ENCODE peak calls at places on chromosome 10, in four cellular contexts. Z is IMR-90, U is endothelial cell of umbilical vein, T is K562. V is an unnamed sample. For H3K9me3, H3K9me1 and H4K20me1, the result is how much of the 10 kb centered on the place peaks cover.

GRCh38 chr10:79397575-79398303 is 47.7 kb downstream of the ZCCHC24 start:
- DNase-seq in Z (peak), U (no peak), T (no peak), V (no peak)

GRCh38 chr10:98028168-98028770 is 2.2 kb downstream of the CRTAC1 start:
- DNase-seq in Z (peak), U (peak), T (peak), V (peak)

GRCh38 chr10:15744217-15744865 is 24.6 kb upstream of the ITGA8 start:
- DNase-seq in Z (peak), U (peak), T (peak), V (no peak)

GRCh38 chr10:80319318-80319717 is 29.9 kb upstream of the MAT1A start:
- DNase-seq in Z (no peak), U (no peak), T (no peak), V (no peak)

GRCh38 chr10:68327889-68328786 is 3.7 kb upstream of the HNRNPH3 start:
- DNase-seq in Z (peak), U (peak), T (no peak), V (no peak)

GRCh38 chr10:79266543-79267312 is 80.5 kb upstream of the PPIF start:
- DNase-seq in Z (peak), U (peak), T (no peak), V (no peak)

GRCh38 chr10:10589540-10589939 is 428.1 kb upstream of the CELF2 start:
- DNase-seq in Z (peak), U (peak), T (no peak), V (peak)

GRCh38 chr10:53765311-53765710 is 992.7 kb upstream of the MBL2 start:
- DNase-seq in Z (no peak), U (no peak), T (no peak), V (no peak)

GRCh38 chr10:14074062-14074884 is 256.5 kb downstream of the FRMD4A start:
- DNase-seq in Z (peak), U (peak), T (no peak), V (peak)

GRCh38 chr10:111091833-111092232 is 15.0 kb downstream of the ADRA2A start:
- DNase-seq in Z (no peak), U (no peak), T (no peak), V (no peak)

GRCh38 chr10:77087406-77087805 is 550.2 kb downstream of the KCNMA1 start:
- DNase-seq in Z (peak), U (no peak), T (no peak), V (no peak)

GRCh38 chr10:6203331-6204062 is 765 bp downstream of the PFKFB3 start:
- DNase-seq in Z (peak), U (peak), T (peak), V (no peak)

GRCh38 chr10:71073451-71074175 is 138.8 kb upstream of the UNC5B start:
- DNase-seq in Z (no peak), U (no peak), T (no peak), V (no peak)

GRCh38 chr10:119270893-119271361 is 63.6 kb downstream of the GRK5 start:
- DNase-seq in Z (peak), U (no peak), T (peak), V (no peak)

GRCh38 chr10:85859859-85860258 is 506.7 kb downstream of the GRID1 start:
- DNase-seq in Z (no peak), U (no peak), T (no peak), V (no peak)
- H3K9me3 ChIP-seq in Z (half or more), U (under half), T (under half), V (under half)

DNA sequence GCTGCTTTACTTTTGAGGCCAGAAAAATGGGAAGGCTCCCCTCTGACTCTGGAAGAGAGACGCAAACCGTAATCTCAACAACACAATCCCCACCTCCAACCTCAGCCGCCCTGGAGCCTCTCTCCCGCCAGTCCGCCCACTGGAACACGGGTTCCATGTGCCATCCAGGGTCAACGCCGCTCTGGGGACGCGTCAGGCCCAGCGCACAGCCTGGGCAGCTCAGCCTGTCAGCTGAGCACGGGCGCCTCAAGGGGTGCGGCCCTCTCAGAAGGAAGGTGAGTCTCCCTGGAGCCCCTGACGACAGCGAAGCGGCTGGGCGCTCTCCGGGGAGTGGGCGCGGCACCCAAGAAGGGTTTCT is 1.2 kb upstream of the SLC18A3 start:
- DNase-seq in Z (no peak), U (no peak), T (no peak), V (no peak)
- H3K9me1 ChIP-seq in Z (under half), U (under half), T (under half), V (under half)

DNA sequence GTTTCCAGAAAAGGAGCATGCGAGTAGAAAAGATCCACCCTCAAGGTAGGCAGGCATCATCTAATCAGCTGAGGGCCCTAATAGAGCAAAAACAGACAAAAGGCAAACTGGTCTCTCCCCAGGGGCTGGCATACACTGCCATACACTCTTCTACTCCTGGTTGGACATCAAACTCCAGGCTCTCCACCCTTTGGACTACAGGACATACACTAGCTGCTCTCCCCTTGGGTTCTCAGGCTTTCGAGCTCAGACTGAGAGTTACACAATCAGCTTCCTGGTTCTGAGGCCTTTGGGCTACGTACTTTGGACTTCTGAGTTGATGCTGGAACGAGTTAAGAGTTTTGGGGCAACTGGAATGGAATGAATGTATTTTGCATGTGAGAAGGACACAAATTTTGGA is 50.9 kb upstream of the TM9SF3 start:
- DNase-seq in Z (no peak), U (no peak), T (no peak), V (no peak)
- H4K20me1 ChIP-seq in Z (under half), U (under half), T (under half), V (under half)

GRCh38 chr10:38118072-38118807 is 24.1 kb downstream of the ZNF37A start:
- DNase-seq in Z (peak), U (peak), T (no peak), V (no peak)
- H3K9me3 ChIP-seq in Z (half or more), U (under half), T (under half), V (under half)

GRCh38 chr10:99598011-99598410 is 22.2 kb downstream of the SLC25A28 start:
- DNase-seq in Z (no peak), U (no peak), T (no peak), V (no peak)
- H3K9me1 ChIP-seq in Z (under half), U (under half), T (under half), V (under half)

DNA sequence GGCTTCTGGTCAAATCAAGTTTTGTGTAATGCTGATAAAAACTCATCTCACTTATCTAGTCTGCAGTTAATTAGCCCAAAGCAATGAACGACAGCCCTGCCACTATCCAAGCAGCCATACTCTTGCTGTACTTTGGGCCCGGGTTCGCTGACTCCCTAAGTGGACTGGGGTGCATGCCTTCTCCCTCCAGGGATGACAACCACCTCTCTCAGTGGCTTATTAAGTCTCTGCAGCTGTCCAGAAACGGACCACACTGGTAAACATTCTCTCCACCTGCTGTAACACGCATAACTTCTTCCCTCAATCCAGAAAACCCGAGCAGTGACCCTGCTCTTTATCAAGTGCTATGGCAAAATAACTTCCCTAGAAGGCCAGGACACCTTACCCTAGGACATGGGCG is 3.9 kb downstream of the FBXW4 start:
- DNase-seq in Z (no peak), U (no peak), T (no peak), V (no peak)
- H4K20me1 ChIP-seq in Z (under half), U (under half), T (under half), V (under half)

GRCh38 chr10:121495719-121496118 is 102.5 kb downstream of the FGFR2 start:
- DNase-seq in Z (no peak), U (no peak), T (no peak), V (no peak)

GRCh38 chr10:121494296-121494695 is 103.9 kb downstream of the FGFR2 start:
- DNase-seq in Z (no peak), U (no peak), T (no peak), V (no peak)

GRCh38 chr10:121486906-121487305 is 111.3 kb downstream of the FGFR2 start:
- DNase-seq in Z (no peak), U (no peak), T (no peak), V (no peak)

GRCh38 chr10:121485443-121486139 is 112.7 kb downstream of the FGFR2 start:
- DNase-seq in Z (no peak), U (no peak), T (no peak), V (no peak)

GRCh38 chr10:121490906-121491519 is 107.2 kb downstream of the FGFR2 start:
- DNase-seq in Z (no peak), U (no peak), T (no peak), V (no peak)
- H3K9me3 ChIP-seq in Z (under half), U (under half), T (under half), V (under half)

GRCh38 chr10:45593938-45594275 is 78.7 kb downstream of the ZFAND4 start:
- DNase-seq in Z (no peak), U (no peak), T (no peak), V (no peak)

GRCh38 chr10:45592926-45593325 is 79.6 kb downstream of the ZFAND4 start:
- DNase-seq in Z (no peak), U (no peak), T (no peak), V (no peak)

GRCh38 chr10:45591262-45591661 is 81.3 kb downstream of the ZFAND4 start:
- DNase-seq in Z (no peak), U (no peak), T (no peak), V (no peak)

GRCh38 chr10:45594276-45595157 is 78.1 kb downstream of the ZFAND4 start:
- DNase-seq in Z (peak), U (peak), T (peak), V (peak)

DNA sequence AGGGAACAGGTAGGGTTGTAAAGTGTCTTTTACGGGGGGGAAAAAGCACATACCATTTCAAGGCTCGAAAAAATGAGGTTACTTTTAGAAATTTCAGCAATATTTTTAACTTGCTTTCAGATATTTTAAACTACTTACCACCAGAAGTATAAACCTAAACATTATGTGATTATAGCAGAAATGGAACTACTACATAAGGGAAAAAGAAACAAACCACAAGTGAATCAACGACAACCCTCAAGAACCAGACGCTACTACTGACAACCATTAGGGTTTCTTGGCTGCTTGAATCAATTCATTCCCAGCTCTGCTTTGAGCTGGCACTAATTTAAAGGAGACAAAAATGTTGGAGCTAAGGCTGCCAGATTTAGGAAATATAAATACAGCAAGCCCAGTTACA is 80.1 kb downstream of the ZFAND4 start:
- DNase-seq in Z (no peak), U (no peak), T (no peak), V (no peak)
- H3K9me1 ChIP-seq in Z (under half), U (under half), T (under half), V (under half)

V was measured in keratinocyte.